ENCODE peak calls at places on chromosome 7, in eight cellular contexts. O is gastrocnemius medialis, N is body of pancreas, P is upper lobe of left lung, T is right lobe of liver, Z is suprapubic skin, S is uterus, C is sigmoid colon. Q is an unnamed sample. For H3K36me3, the result is how much of the 10 kb centered on the place peaks cover.

GRCh38 chr7:98933321-98933720 is 55.0 kb downstream of the TRRAP start:
- DNase-seq in C (no peak), T (no peak), N (no peak), S (no peak), Z (no peak), O (no peak), P (no peak), Q (no peak)

GRCh38 chr7:99272476-99273045 is at the start of gene MYH16:
- DNase-seq in N (no peak), O (no peak), Z (no peak), T (no peak), C (no peak), S (no peak), P (no peak), Q (no peak)

GRCh38 chr7:5094641-5095040 is 49.0 kb downstream of the RBAK start:
- DNase-seq in S (no peak), N (no peak), C (no peak), P (no peak), T (no peak), Z (no peak), O (no peak), Q (no peak)

GRCh38 chr7:137313196-137313595 is 30.3 kb downstream of the PTN start:
- DNase-seq in S (no peak), P (no peak), O (no peak), Z (no peak), T (no peak), N (no peak), C (no peak), Q (no peak)

GRCh38 chr7:66145404-66145843 is 30.8 kb downstream of the CRCP start:
- DNase-seq in S (peak), N (no peak), T (no peak), P (peak), O (no peak), C (peak), Z (peak), Q (peak)

GRCh38 chr7:123594813-123595241 is 6.8 kb upstream of the ASB15 start:
- DNase-seq in C (no peak), Z (no peak), S (no peak), T (no peak), O (no peak), P (no peak), N (no peak), Q (no peak)

GRCh38 chr7:36390199-36391090 is 783 bp downstream of the ANLN start:
- DNase-seq in C (peak), N (peak), Z (no peak), O (no peak), T (peak), P (peak), S (peak), Q (no peak)

GRCh38 chr7:102009628-102010027 is 192.2 kb downstream of the CUX1 start:
- DNase-seq in P (no peak), O (no peak), S (no peak), Z (no peak), N (no peak), C (no peak), T (no peak), Q (no peak)

GRCh38 chr7:32942783-32943653 is 14.2 kb upstream of the FKBP9 start:
- DNase-seq in O (peak), Z (peak), C (peak), S (peak), T (peak), P (peak), N (peak), Q (peak)

DNA sequence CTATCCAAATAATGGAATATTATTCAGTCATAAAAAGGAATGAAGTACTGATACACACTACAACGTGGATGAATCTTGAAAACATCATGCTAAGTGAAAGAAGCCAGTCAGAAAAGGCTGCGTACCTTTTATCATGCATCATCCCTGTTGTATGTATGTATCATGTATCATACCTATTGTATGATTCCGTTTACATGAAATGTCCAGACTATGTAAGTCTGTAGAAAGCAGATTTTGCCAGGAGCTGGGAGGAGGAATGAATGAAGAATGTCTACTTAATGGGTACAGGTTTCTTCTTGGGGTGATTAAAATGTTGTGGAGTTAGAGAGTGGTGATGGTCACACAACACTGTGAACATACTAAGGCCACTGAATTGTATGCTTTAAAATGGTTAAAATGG is 135.9 kb upstream of the KLF14 start:
- DNase-seq in N (no peak), P (no peak), Z (no peak), S (no peak), C (no peak), O (no peak), T (no peak), Q (no peak)
- H3K36me3 ChIP-seq in N (under half), P (half or more), Z (half or more), S (under half), C (under half), O (half or more), T (under half), Q (half or more)

DNA sequence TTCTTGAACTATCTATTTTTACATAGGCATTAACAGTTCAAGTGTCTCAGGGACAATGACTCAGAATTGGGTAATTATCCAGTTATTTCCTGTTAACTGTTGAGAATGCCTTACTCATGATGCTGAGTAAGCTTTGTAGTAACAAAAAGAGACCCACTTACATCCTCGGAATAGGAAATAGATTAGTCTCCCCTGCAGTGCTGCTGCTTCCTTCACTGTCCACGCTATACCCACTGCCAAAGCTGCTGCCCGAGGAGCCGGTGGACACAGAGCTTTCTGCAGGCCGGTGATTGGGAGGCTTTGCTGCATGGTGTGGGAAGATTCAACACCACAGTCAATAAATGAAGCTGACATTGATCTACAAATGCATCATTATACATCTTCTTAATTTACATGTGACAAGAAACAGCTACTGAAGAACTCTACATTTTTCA is 357.1 kb downstream of the PCLO start:
- DNase-seq in C (no peak), N (no peak), T (no peak), P (no peak), O (no peak), Z (no peak), S (no peak), Q (no peak)
- TF ChIP-seq POLR2A in C (no peak), N (no peak), T (no peak), P (no peak), O (no peak), Z (no peak), S (no peak), Q (no peak)

GRCh38 chr7:1020849-1021251 is 23.5 kb upstream of the GPR146 start:
- DNase-seq in N (no peak), C (no peak), S (no peak), O (no peak), P (no peak), T (no peak), Z (no peak), Q (no peak)

GRCh38 chr7:1019255-1019785 is 25.0 kb upstream of the GPR146 start:
- DNase-seq in S (no peak), T (no peak), P (no peak), Z (no peak), O (no peak), C (no peak), N (no peak), Q (no peak)

GRCh38 chr7:1021366-1021765 is 23.0 kb upstream of the GPR146 start:
- DNase-seq in O (no peak), N (no peak), Z (no peak), T (no peak), C (no peak), S (no peak), P (no peak), Q (no peak)

GRCh38 chr7:1018334-1018695 is 26.0 kb upstream of the GPR146 start:
- DNase-seq in O (no peak), T (no peak), Z (no peak), C (no peak), N (no peak), S (no peak), P (no peak), Q (no peak)

DNA sequence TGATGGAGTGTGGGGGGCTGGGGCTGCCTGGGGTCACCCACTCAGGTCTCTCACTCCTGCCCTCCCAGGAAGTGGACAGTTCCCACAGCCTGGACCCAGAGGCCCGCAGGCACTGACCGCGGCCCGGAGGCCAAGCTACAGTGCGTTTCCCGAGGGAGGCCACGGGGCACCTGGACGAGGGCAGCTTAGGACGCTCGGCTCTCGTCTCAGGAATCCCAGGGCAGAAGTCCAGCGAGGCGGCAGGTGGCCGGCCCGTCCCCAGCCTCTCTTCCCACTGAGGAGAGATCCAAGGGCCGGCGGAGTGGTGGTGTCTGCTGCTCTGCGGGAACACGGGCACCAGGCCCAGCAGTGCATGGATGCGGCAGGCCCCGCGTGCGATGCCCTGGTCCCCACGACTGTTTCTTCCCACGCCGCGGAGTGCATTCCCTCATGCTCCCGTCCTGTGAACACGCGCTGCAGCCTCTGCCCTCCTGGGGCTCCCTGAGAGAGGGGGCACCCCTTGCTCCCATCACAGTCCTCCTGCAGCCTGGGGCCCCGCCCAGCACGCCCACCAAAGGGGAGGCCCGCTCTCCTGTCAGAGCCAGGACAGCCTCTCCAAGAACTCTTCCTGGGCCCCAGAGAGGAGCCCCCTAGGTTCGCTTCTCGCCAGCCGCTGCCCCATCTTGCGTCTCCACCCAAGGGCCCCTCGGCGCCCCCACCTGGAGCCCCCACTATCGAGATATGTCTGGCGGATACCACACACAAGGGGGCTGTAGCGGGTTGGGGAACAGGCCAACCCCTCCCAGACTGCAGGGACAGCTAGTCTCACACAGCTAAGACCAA is 24.3 kb upstream of the GPR146 start:
- DNase-seq in T (no peak), S (no peak), P (no peak), C (no peak), N (no peak), Z (no peak), O (no peak), Q (no peak)
- H3K36me3 ChIP-seq in T (under half), S (under half), P (under half), C (under half), N (under half), Z (under half), O (under half), Q (under half)

GRCh38 chr7:142776206-142776844 is 5.6 kb downstream of the PRSS2 start:
- DNase-seq in P (no peak), S (no peak), Z (no peak), O (no peak), N (peak), C (no peak), T (no peak), Q (no peak)
- TF ChIP-seq POLR2A in P (no peak), S (no peak), Z (no peak), O (no peak), N (no peak), C (no peak), T (no peak), Q (no peak)

DNA sequence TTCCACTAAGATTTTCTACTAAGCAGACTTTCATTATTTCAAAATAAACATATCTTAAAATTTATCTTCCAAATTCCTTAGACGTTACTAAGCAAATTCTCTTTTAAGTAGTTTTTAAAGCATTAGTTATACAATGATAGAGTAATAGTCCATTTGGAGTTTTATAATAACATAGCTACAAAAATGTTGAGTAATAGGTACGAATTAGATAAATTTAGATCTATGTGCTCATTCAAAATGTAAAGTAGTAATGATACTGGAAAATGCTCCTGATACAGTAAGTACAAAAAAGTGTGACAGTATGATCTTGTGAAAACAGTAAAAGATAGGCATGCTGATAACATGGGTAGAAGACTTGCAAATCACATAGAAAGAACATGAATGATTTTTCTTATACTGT is 4.5 kb downstream of the DMTF1 start:
- DNase-seq in O (no peak), C (no peak), Z (no peak), T (no peak), N (no peak), S (no peak), P (no peak), Q (no peak)
- H3K36me3 ChIP-seq in O (under half), C (under half), Z (under half), T (under half), N (under half), S (under half), P (under half), Q (under half)

Q was measured in Peyer's patch.